ENCODE peak calls at places on chromosome 22, in five cellular contexts. O is BE2C, B is heart left ventricle, D is fibroblast of lung, E is A549. F is an unnamed sample.
A peak's percentile ranks its signal among the peaks of the same experiment; 100 is the strongest.

GRCh38 chr22:49853981-49854791 is 542 bp downstream of the ZBED4 start:
- DNase-seq in O (peak; percentile 53), E (peak; percentile 21), B (no peak), D (peak; percentile 27), F (peak; percentile 24)

GRCh38 chr22:41963453-41964105 is 5.7 kb upstream of the SEPTIN3 start:
- DNase-seq in B (no peak), O (no peak), D (peak; percentile 37), E (no peak), F (peak; percentile 66)

GRCh38 chr22:20720692-20721408 is 53.1 kb upstream of the SERPIND1 start:
- DNase-seq in E (no peak), D (no peak), O (no peak), B (no peak), F (no peak)

GRCh38 chr22:42065408-42066132 is 5.0 kb downstream of the NAGA start:
- DNase-seq in E (no peak), O (no peak), D (no peak), B (no peak), F (no peak)

GRCh38 chr22:46842606-46843005 is 80.2 kb downstream of the TBC1D22A start:
- DNase-seq in E (no peak), B (no peak), D (no peak), O (no peak), F (no peak)

GRCh38 chr22:49979587-49980264 is 19.2 kb downstream of the PIM3 start:
- DNase-seq in O (peak; percentile 56), D (peak; percentile 45), B (no peak), E (peak; percentile 58), F (peak; percentile 19)

GRCh38 chr22:46737976-46738641 is at the start of gene CERK:
- DNase-seq in O (peak; percentile 91), B (peak; percentile 94), E (peak; percentile 31), D (peak; percentile 76), F (peak; percentile 70)

GRCh38 chr22:20268350-20269012 is 363 bp upstream of the RTN4R start:
- DNase-seq in D (peak; percentile 26), B (peak; percentile 82), E (peak; percentile 44), O (peak; percentile 81), F (peak; percentile 30)

GRCh38 chr22:41380993-41381328 is 781 bp upstream of the TEF start:
- DNase-seq in E (peak; percentile 48), O (no peak), D (peak; percentile 86), B (no peak), F (peak; percentile 97)

GRCh38 chr22:39206491-39206890 is 38.3 kb downstream of the PDGFB start:
- DNase-seq in E (no peak), B (no peak), D (no peak), O (no peak), F (no peak)

GRCh38 chr22:17969732-17970131 is 54.6 kb downstream of the MICAL3 start:
- DNase-seq in O (no peak), D (peak; percentile 97), E (peak; percentile 89), B (peak; percentile 66), F (peak; percentile 90)

GRCh38 chr22:18096823-18097222 is 13.8 kb upstream of the TUBA8 start:
- DNase-seq in D (no peak), B (no peak), O (no peak), E (no peak), F (no peak)

GRCh38 chr22:39713799-39714290 is 143.3 kb downstream of the CACNA1I start:
- DNase-seq in O (no peak), E (no peak), B (no peak), D (no peak), F (no peak)

GRCh38 chr22:23218053-23218866 is 38.0 kb downstream of the BCR start:
- DNase-seq in D (no peak), B (no peak), E (no peak), O (no peak), F (no peak)

GRCh38 chr22:23217171-23218052 is 37.1 kb downstream of the BCR start:
- DNase-seq in D (no peak), E (no peak), B (no peak), O (no peak), F (no peak)

GRCh38 chr22:23214398-23214797 is 34.1 kb downstream of the BCR start:
- DNase-seq in B (peak; percentile 50), E (no peak), D (no peak), O (no peak), F (no peak)

GRCh38 chr22:23215294-23216204 is 35.2 kb downstream of the BCR start:
- DNase-seq in D (no peak), B (no peak), O (no peak), E (no peak), F (peak; percentile 39)

GRCh38 chr22:23216331-23217170 is 36.2 kb downstream of the BCR start:
- DNase-seq in B (no peak), D (no peak), O (no peak), E (no peak), F (no peak)
- H3K4me3 ChIP-seq in B (no peak overlapping the region), D (no peak overlapping the region), O (no peak overlapping the region), E (no peak overlapping the region), F (no peak overlapping the region)

GRCh38 chr22:26229910-26230309 is 60.6 kb downstream of the SEZ6L start:
- DNase-seq in E (no peak), B (no peak), D (no peak), O (no peak), F (no peak)
- TF ChIP-seq CTCF in E (no peak), B (no peak), D (no peak), O (no peak), F (no peak)

DNA sequence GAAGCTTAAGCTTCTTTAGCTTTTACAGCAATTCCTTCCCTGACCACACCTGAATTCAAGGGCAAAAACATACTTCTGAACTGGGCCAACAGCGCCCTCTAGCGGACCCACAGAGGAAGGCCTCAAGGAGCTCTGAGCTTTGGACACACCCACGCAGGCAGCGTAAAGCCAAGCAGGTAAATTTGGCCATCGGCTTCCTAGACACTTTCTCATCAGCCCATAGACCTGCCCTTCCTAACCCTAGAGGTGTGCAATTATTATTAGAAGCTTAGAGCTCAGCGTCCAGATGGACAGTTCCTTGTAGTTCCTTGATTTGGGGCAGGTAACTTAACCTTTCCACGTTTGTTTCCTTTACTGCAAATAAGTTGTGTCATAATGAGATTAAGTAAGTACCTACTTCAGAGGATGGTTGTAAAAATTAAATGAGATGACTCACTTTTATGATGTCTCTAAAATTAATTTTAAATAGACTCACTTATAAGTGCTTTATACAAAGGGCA is 25.7 kb upstream of the HMGXB4 start:
- DNase-seq in B (no peak), O (peak; percentile 67), D (peak; percentile 64), E (peak; percentile 78), F (peak; percentile 52)
- H3K4me3 ChIP-seq in B (no peak overlapping the region), O (peak overlapping the region; percentile 59), D (no peak overlapping the region), E (no peak overlapping the region), F (no peak overlapping the region)

GRCh38 chr22:30424471-30425326 is 869 bp upstream of the MTFP1 start:
- DNase-seq in O (no peak), B (no peak), D (no peak), E (peak; percentile 30), F (no peak)

GRCh38 chr22:30423959-30424380 is 1.6 kb upstream of the MTFP1 start:
- DNase-seq in O (peak; percentile 99), B (peak; percentile 99), D (peak; percentile 100), E (peak; percentile 99), F (peak; percentile 100)

GRCh38 chr22:30421695-30422480 is 3.7 kb upstream of the MTFP1 start:
- DNase-seq in B (no peak), O (no peak), E (no peak), D (no peak), F (no peak)

GRCh38 chr22:30422481-30423295 is 2.9 kb upstream of the MTFP1 start:
- DNase-seq in B (peak; percentile 76), O (peak; percentile 27), D (peak; percentile 92), E (peak; percentile 86), F (peak; percentile 89)

DNA sequence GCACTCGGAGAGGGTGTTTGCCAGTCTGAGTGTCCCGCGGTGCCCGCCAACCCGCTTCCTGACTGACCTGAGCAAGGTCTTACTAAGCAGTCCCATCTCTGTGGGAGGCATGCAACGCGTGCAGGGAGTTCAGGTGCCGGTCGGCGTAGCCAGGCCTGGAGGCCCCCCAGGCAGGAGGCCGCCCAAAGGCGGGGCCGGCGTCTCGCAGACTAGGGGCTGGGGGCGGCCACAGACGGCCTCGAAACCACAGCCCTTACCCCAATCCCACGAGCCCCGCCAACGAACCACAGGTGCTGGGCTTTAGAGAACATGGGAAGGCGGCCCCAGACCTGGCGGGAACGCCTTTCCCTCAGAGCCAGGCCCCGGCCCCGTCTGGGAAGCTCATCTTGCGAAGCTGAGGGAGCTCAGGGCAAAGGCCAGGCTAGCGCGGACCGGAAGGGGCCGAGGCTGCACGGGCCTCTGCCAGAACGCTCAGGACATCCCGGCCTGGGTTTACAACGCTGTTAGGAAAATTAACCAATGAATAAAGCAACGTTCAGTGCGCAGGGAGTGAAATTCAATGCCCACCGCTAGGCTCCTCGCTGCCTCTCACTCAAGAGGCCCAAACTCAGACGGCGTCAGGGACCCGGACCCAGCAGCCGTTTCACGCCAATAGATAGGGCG is 2.1 kb upstream of the MTFP1 start:
- DNase-seq in D (no peak), E (peak; percentile 76), O (peak; percentile 30), B (no peak), F (no peak)
- TF ChIP-seq CTCF in D (no peak), E (no peak), O (no peak), B (peak; percentile 16), F (no peak)

GRCh38 chr22:48835364-48835763 is 992.3 kb downstream of the BRD1 start:
- DNase-seq in B (no peak), O (no peak), E (no peak), D (no peak), F (no peak)

GRCh38 chr22:48835857-48836672 is 991.6 kb downstream of the BRD1 start:
- DNase-seq in B (peak; percentile 50), E (no peak), D (no peak), O (no peak), F (no peak)

GRCh38 chr22:48832592-48832991 is 995.1 kb downstream of the BRD1 start:
- DNase-seq in D (no peak), E (no peak), O (no peak), B (no peak), F (no peak)

GRCh38 chr22:48836673-48837340 is 990.9 kb downstream of the BRD1 start:
- DNase-seq in E (no peak), O (no peak), B (peak; percentile 52), D (no peak), F (no peak)

DNA sequence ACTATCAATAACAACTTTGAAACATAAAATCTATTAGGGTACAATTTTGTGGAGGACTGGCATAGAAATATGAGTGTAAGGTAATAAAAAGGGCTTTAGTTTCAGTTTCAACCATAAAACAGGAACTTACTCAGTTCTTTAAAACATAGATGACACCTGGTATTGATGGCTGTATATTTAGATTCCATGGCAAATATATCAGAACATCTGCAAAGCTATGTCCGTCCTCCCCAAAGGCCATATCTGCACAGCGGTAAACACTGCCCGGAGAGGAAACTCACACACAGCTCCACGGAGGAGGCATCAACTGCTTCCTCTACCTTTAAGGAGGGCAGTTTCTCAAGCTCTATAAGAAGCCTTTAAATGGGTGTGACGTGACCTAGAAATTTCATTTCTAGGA is 993.3 kb downstream of the BRD1 start:
- DNase-seq in E (no peak), O (no peak), D (no peak), B (no peak), F (no peak)
- H3K4me3 ChIP-seq in E (no peak overlapping the region), O (no peak overlapping the region), D (no peak overlapping the region), B (no peak overlapping the region), F (no peak overlapping the region)

GRCh38 chr22:29195964-29196666 is 9.6 kb upstream of the EMID1 start:
- DNase-seq in D (no peak), E (no peak), B (no peak), O (no peak), F (no peak)

GRCh38 chr22:29190915-29191314 is 14.8 kb upstream of the EMID1 start:
- DNase-seq in D (no peak), B (no peak), E (no peak), O (no peak), F (peak; percentile 58)

GRCh38 chr22:29195118-29195963 is 10.4 kb upstream of the EMID1 start:
- DNase-seq in D (no peak), E (no peak), B (no peak), O (peak; percentile 52), F (no peak)

GRCh38 chr22:29197096-29197495 is 8.6 kb upstream of the EMID1 start:
- DNase-seq in B (no peak), E (no peak), O (no peak), D (peak; percentile 15), F (no peak)

GRCh38 chr22:29194269-29194668 is 11.4 kb upstream of the EMID1 start:
- DNase-seq in E (no peak), B (no peak), O (no peak), D (no peak), F (no peak)
- TF ChIP-seq CTCF in E (no peak), B (no peak), O (peak; percentile 29), D (no peak), F (peak; percentile 17)

F was measured in AG10803.